ENCODE peak calls at places on chromosomes 11 and 22, in four cellular contexts. L is HepG2, Z is K562, U is SK-N-SH. G is an unnamed sample.

GRCh38 chr22:39309364-39309861 is 10.0 kb downstream of the RPL3 start:
- DNase-seq in L (no peak), Z (no peak), U (no peak), G (no peak)

GRCh38 chr22:43967069-43967468 is 11.8 kb downstream of the SAMM50 start:
- DNase-seq in L (no peak), Z (no peak), U (no peak), G (no peak)

GRCh38 chr22:31046591-31047226 is 34.4 kb upstream of the SMTN start:
- DNase-seq in L (peak; percentile 45), Z (no peak), U (peak; percentile 31), G (no peak)

GRCh38 chr11:111694851-111695250 is 71.3 kb downstream of the PPP2R1B start:
- DNase-seq in L (no peak), Z (no peak), U (no peak), G (no peak)

GRCh38 chr22:40196628-40197027 is 18.9 kb downstream of the TNRC6B start:
- DNase-seq in L (no peak), Z (no peak), U (no peak), G (no peak)

GRCh38 chr11:61587541-61587941 is 6.7 kb upstream of the SYT7 start:
- DNase-seq in L (no peak), Z (peak; percentile 44), U (no peak), G (no peak)

GRCh38 chr11:57903441-57904123 is 120.1 kb upstream of the OR9Q1 start:
- DNase-seq in L (no peak), Z (peak; percentile 58), U (no peak), G (peak; percentile 8)

GRCh38 chr11:45146072-45147016 is at the start of gene PRDM11:
- DNase-seq in L (no peak), Z (peak; percentile 85), U (peak; percentile 90), G (peak; percentile 46)

GRCh38 chr22:22579869-22580604 is 21.0 kb upstream of the PRAME start:
- DNase-seq in L (no peak), Z (no peak), U (no peak), G (no peak)

GRCh38 chr11:62721994-62722393 is 5.3 kb downstream of the HNRNPUL2 start:
- DNase-seq in L (peak; percentile 80), Z (no peak), U (no peak), G (no peak)

GRCh38 chr11:75174781-75175370 is 24.0 kb downstream of the SLCO2B1 start:
- DNase-seq in L (no peak), Z (no peak), U (no peak), G (no peak)

GRCh38 chr11:134592391-134592990 is 180.4 kb upstream of the B3GAT1 start:
- DNase-seq in L (peak; percentile 15), Z (peak; percentile 40), U (peak; percentile 51), G (no peak)

DNA sequence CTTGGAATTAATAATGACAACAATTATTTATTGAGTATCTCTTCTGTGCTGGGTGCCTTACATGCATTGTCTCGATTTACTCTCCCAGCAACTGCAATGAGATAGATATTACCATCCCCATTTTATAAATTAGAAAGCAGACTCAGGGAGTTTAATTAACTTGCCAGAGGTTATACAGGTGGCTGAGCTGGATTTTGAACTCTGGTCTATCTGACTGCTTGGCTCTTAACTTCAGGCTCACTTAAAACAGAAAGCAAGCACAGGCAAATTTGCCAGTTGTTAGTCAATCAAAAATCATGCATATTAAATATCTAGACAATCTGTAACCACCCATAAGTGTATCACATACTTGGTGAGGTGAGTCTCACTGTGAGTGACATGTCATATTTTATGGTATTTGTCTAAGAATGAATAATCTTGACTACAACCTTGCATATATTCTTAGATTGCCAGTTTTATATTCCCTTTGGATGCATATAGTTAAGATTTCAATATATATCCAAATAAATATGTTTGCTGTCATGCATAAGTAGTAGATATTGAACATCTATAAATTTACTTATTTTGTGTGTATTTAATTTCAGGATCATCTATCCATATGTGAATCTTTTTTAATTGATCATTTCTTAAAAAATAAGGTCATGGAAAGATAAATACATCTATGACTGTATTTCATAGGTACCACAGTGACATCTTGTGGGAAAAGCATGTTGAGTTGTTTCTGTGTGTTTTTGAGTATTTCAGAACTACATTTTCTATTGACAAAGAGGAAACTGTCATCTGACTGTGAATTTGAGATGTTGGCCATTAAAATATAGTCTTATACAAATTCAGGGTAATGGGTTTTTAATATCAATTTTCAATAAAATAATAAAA is 112.0 kb upstream of the ARHGAP42 start:
- DNase-seq in L (peak; percentile 6), Z (no peak), U (no peak), G (no peak)
- TF ChIP-seq TAF1 in L (no peak), Z (no peak), U (no peak), G (no peak)

GRCh38 chr11:65433657-65434056 is 11.1 kb downstream of the NEAT1 start:
- DNase-seq in L (no peak), Z (no peak), U (no peak), G (no peak)
- TF ChIP-seq TAF1 in L (no peak), Z (no peak), U (no peak), G (no peak)

GRCh38 chr11:35101223-35101622 is 37.7 kb upstream of the CD44 start:
- DNase-seq in L (peak; percentile 24), Z (no peak), U (no peak), G (no peak)

GRCh38 chr11:35099278-35100018 is 39.5 kb upstream of the CD44 start:
- DNase-seq in L (no peak), Z (no peak), U (no peak), G (no peak)

GRCh38 chr11:35098850-35099249 is 40.1 kb upstream of the CD44 start:
- DNase-seq in L (no peak), Z (no peak), U (no peak), G (no peak)

GRCh38 chr11:35097814-35098213 is 41.2 kb upstream of the CD44 start:
- DNase-seq in L (no peak), Z (no peak), U (no peak), G (no peak)

GRCh38 chr11:35096737-35097136 is 42.2 kb upstream of the CD44 start:
- DNase-seq in L (no peak), Z (no peak), U (no peak), G (no peak)
- TF ChIP-seq TAF1 in L (no peak), Z (no peak), U (no peak), G (no peak)

DNA sequence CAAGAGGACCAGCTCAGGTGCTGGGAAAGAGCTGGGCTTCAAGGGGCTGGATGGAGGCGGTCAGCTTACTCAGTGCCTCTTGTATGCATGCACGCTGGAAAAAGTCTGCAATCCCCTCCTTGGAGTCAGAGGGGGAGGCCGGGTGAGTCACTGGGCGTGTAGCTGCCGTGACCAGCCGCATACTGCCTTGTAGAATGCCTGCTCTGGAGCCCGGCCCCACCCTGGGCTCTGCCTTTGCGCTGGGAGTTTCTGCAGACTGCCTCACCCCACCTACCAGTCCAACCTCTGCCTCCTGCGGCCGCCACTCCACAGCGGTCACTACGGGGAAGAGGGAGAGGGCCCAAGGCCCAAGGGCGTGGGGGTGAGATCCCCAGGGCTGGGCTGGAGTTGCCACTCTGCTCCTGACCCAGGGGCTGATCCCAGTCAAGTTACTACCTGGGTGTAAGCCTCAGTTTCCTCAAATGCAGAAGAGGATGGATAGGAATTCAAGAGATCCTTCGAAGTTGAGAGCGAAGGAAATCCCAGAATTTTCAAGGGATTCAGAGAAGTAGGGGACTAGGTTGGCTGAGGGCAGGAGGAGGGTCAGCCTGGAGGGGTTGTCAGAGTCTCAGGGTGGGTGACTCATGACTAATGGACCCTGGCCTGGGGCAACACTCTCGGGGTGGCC is 4.1 kb downstream of the MRGPRF start:
- DNase-seq in L (peak; percentile 36), Z (peak; percentile 75), U (peak; percentile 60), G (no peak)
- TF ChIP-seq TAF1 in L (no peak), Z (no peak), U (no peak), G (no peak)

DNA sequence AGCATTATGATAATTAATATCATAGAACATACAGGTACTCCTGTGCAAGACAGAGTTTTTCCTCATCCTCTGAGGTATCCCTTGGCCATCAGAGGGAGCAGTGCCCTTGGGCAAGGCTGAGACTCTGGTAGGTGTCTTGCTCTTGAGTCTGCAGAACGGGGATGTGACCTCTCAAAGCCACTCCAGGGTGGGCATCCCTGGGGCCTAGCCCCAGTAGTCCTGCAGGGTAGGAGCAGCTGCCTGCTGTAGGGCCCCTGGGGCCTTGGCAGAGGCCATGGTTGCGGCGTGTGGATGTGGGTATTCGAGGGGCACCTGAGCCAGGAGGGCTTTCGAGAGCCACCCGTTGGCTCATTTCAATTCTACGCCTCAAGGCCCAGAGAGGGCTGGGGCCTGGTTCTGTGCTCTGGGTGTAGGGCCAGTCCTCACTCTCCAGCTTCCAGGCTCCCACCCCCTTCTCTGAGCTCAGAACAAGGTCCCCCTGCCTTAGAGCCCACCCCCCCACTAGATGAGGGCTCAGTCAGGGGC is 7.7 kb upstream of the OMP start:
- DNase-seq in L (no peak), Z (no peak), U (no peak), G (no peak)
- TF ChIP-seq TAF1 in L (no peak), Z (no peak), U (no peak), G (no peak)

GRCh38 chr11:130902380-130902779 is 13.9 kb downstream of the SNX19 start:
- DNase-seq in L (no peak), Z (no peak), U (no peak), G (no peak)

GRCh38 chr11:130894322-130895025 is 21.8 kb downstream of the SNX19 start:
- DNase-seq in L (peak; percentile 71), Z (peak; percentile 62), U (peak; percentile 57), G (peak; percentile 12)

GRCh38 chr11:130899106-130899505 is 17.2 kb downstream of the SNX19 start:
- DNase-seq in L (no peak), Z (no peak), U (no peak), G (no peak)

GRCh38 chr11:130892847-130893246 is 23.4 kb downstream of the SNX19 start:
- DNase-seq in L (no peak), Z (no peak), U (no peak), G (no peak)

DNA sequence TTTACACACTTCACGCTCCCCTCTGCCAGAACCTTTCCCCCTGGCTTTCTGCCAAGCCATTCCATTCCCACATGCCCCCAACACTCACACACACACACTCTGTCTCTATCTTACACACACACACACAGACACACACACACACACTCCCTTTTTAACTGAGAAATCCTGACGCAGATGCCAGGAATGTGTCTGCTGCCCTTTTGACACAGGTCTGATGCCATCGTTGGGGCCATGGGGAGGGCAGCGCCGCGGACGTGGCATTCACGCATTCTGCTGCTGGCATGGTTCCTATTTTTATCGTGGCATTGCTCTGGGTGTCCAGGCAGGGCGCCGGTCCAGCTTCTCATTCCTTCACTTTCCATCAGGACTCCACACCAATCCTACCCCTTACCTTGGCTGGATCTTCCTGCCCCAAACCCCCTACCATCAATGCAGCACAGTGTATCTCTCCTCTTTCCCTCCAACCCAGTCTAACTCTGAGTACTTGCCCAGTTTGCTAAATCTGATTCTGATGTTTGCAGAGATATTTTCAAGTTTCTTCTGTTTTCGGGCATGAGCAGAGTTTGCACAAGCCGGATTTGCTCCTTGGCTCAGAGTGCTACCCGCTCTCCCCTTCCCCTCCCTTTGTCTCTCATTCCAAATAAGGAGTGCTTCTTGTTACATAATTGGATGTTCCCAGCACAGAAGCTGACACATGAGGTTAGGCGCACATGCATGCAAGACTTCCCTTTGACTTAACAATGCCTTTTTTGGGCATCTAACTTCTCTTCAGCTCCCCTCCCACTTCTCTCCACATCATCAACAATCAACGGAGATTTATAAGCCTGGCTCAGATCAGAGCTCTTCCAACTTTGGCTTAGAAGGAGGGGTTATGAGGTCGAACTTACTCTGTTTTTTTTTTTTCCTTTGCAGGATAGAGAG is 18.8 kb downstream of the SNX19 start:
- DNase-seq in L (no peak), Z (no peak), U (no peak), G (no peak)
- TF ChIP-seq TAF1 in L (no peak), Z (no peak), U (no peak), G (no peak)